ENCODE peak calls at places on chromosomes 7 and 10, in nine cellular contexts. E is astrocyte of the cerebellum; N is K562; W is choroid plexus epithelial cell; I is left lung; K is CD8-positive, alpha-beta T cell; B is upper lobe of right lung; S is HL-60; F is cardiac muscle cell. X is an unnamed sample.

GRCh38 chr10:49518982-49519578 is 19.8 kb downstream of the ERCC6 start:
- DNase-seq in E (peak; percentile 34), N (peak; percentile 71), W (peak; percentile 77), I (no peak), K (no peak), B (no peak), S (no peak), F (peak; percentile 55), X (no peak)

GRCh38 chr7:98034044-98035035 is 44.3 kb upstream of the OCM2 start:
- DNase-seq in E (no peak), N (no peak), W (peak; percentile 8), I (no peak), K (no peak), B (no peak), S (no peak), F (peak; percentile 18), X (no peak)

GRCh38 chr7:131027287-131027773 is 293.3 kb upstream of the KLF14 start:
- DNase-seq in E (no peak), N (no peak), W (peak; percentile 79), I (no peak), K (no peak), B (no peak), S (peak; percentile 68), F (no peak), X (peak; percentile 85)

GRCh38 chr10:46307281-46308112 is 20.7 kb downstream of the ANTXRL start:
- DNase-seq in E (no peak), N (no peak), W (no peak), I (peak; percentile 19), K (no peak), B (peak; percentile 45), S (no peak), F (no peak), X (no peak)

GRCh38 chr7:149580328-149580727 is 82.7 kb upstream of the ZNF746 start:
- DNase-seq in E (no peak), N (no peak), W (no peak), I (no peak), K (no peak), B (no peak), S (no peak), F (no peak), X (no peak)

GRCh38 chr7:127474457-127474856 is 81.9 kb upstream of the ZNF800 start:
- DNase-seq in E (no peak), N (no peak), W (peak; percentile 21), I (no peak), K (no peak), B (no peak), S (no peak), F (peak; percentile 60), X (peak; percentile 2)

GRCh38 chr7:145168879-145169278 is 333.0 kb upstream of the TPK1 start:
- DNase-seq in E (no peak), N (no peak), W (no peak), I (no peak), K (no peak), B (no peak), S (no peak), F (no peak), X (no peak)

GRCh38 chr7:104039363-104039762 is 49.9 kb upstream of the RELN start:
- DNase-seq in E (no peak), N (peak; percentile 29), W (no peak), I (no peak), K (no peak), B (no peak), S (no peak), F (no peak), X (no peak)

GRCh38 chr7:34451923-34452322 is 206.1 kb upstream of the NPSR1 start:
- DNase-seq in E (peak; percentile 9), N (no peak), W (peak; percentile 79), I (no peak), K (no peak), B (no peak), S (no peak), F (no peak), X (no peak)

GRCh38 chr10:62384057-62384446 is 9.9 kb downstream of the ZNF365 start:
- DNase-seq in E (peak; percentile 34), N (peak; percentile 19), W (peak; percentile 19), I (no peak), K (peak; percentile 52), B (no peak), S (peak; percentile 3), F (no peak), X (peak; percentile 77)

GRCh38 chr7:114722562-114722961 is 199.3 kb upstream of the MDFIC start:
- DNase-seq in E (no peak), N (no peak), W (no peak), I (no peak), K (no peak), B (no peak), S (no peak), F (no peak), X (no peak)

GRCh38 chr10:13707156-13707881 is 120.6 kb downstream of the PRPF18 start:
- DNase-seq in E (peak; percentile 95), N (peak; percentile 84), W (peak; percentile 82), I (peak; percentile 78), K (no peak), B (peak; percentile 75), S (no peak), F (peak; percentile 74), X (peak; percentile 84)

DNA sequence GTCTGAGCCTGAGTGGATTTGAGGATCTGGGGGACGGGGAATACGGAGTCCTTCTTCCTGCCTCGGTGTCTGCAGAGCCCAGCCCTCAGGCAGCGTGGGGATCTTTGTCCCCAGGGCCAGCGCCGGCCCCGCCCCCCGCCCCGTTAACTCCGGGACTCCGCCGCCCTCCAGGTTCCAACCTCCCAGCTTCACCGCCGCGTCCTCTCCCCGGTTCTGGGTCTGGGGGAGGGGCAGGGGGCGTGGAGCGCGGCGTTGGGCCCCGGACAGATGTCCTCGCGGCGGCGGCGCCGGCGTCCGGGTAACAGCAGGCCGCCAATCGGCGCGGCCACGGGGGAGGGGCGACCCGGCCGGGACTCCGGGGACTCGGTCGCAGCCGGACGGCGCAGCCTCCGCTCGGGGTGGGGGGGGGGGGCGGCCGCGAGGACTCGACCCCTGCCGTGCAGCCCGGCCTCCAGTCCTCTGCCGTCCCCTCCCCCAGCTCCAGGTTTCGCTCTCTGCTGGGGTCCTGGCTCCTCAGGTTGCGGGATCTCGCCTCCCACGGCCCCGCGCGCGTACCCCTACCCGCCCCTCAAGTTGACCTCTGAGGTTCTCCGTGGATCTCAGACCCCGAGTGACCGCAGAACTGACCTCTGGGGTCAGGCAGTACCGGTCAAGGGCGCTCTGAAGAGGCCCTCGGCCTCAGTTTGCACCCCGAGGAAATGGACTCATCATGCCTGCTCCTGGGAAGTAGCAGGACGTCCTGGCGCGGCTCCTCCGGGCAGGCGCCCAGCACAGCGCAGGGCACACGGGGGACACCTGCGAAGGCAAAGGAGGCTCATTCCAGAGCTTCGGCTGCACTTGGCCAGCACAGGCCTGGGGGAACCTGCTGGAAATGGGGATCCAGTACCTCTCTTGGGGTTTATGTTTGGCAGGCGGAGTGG is 2.3 kb upstream of the ELFN1 start:
- DNase-seq in E (no peak), N (no peak), W (no peak), I (peak; percentile 25), K (no peak), B (peak; percentile 57), S (no peak), F (peak; percentile 80), X (no peak)
- H3K4me3 ChIP-seq in E (peak overlapping the region; percentile 15), N (no peak overlapping the region), W (no peak overlapping the region), I (peak overlapping the region; percentile 35), K (peak overlapping the region; percentile 45), B (peak overlapping the region; percentile 50), S (no peak overlapping the region), F (peak overlapping the region; percentile 68), X (peak overlapping the region; percentile 1)

DNA sequence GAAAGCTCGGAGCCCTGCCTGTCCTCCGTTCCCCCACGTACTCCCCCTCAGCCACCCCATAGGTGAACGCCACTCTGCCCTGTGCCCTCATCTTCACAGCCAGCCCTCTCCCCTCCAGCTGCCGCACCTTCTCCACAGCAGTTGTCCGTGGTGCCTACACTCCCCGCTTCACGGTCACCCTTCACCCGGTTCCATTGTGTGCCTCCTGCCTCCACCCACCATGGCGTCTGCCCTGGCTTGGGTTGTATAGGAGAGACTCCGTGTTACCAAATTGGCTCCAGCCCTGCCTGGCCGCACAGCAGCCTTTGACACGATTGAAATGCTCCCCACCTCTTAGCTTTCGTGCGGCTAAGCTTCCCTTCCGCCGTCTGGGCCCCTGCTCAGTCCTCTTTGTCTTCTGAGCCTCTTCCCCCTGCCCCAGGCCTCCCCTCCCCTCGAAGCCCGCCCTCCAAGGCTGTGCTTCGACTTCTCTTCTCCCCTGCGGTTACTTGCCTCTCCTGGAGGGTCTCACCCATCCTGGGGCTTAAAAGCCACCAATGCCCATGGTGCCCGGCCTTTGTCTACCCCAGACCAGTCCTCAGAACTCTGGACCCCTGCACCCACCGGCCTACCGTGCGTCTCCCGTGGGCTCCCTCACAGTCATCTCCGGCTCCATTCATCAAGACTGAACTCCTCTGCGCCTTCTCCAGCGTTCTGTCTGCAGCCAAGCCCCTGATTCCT is 18.4 kb upstream of the NODAL start:
- DNase-seq in E (no peak), N (no peak), W (no peak), I (no peak), K (no peak), B (no peak), S (no peak), F (no peak), X (no peak)
- TF ChIP-seq CTCF in E (no peak), N (no peak), W (no peak), I (no peak), K (no peak), B (no peak), S (no peak), F (no peak), X (no peak)

DNA sequence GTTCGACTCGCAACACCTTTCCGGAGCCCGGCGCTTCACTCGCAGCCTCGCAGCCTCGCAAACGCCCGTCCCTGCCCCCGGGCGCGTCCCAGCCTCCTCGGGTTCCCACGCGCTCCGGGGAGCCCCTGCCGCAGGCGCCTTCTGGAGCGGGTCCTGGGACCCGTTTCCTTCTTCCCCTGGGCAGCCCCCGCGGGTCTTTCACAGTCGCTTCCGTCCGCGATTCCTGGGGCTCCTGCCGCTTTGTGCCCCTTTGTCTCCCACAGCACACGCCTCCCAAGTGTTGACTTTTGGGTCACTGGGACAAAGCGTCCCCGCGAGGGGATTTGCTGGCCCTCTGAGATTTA is 140.7 kb downstream of the DYNC2I1 start:
- DNase-seq in E (no peak), N (no peak), W (no peak), I (no peak), K (no peak), B (no peak), S (no peak), F (no peak), X (no peak)
- H3K4me3 ChIP-seq in E (no peak overlapping the region), N (no peak overlapping the region), W (no peak overlapping the region), I (no peak overlapping the region), K (no peak overlapping the region), B (no peak overlapping the region), S (no peak overlapping the region), F (no peak overlapping the region), X (no peak overlapping the region)

GRCh38 chr10:81817611-81818160 is 57.3 kb upstream of the NRG3 start:
- DNase-seq in E (no peak), N (no peak), W (no peak), I (peak; percentile 36), K (no peak), B (peak; percentile 64), S (no peak), F (no peak), X (no peak)

GRCh38 chr10:81814842-81815241 is 60.2 kb upstream of the NRG3 start:
- DNase-seq in E (no peak), N (no peak), W (peak; percentile 4), I (no peak), K (no peak), B (no peak), S (no peak), F (no peak), X (no peak)

DNA sequence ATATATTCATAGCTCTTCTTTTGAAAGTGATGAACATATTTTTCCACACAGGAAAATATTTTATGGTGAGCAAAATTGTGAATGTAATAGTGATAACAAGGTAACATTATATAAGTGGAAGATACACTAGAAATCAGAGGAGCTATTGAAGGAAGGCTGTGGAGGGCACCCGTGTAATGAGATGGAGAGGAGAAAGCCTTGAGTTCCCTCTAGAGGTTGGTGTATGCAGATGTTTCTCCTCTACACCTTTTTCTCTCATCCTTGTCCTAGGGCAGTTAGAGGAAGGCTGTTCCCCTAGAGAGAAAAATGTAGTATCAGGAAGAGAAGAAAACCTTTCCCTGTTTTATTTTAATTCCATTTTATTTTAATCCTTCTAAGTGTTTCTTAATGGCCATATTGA is 54.6 kb upstream of the NRG3 start:
- DNase-seq in E (no peak), N (no peak), W (peak; percentile 27), I (no peak), K (no peak), B (no peak), S (no peak), F (peak; percentile 47), X (no peak)
- TF ChIP-seq CTCF in E (no peak), N (no peak), W (peak; percentile 39), I (no peak), K (no peak), B (peak; percentile 21), S (no peak), F (no peak), X (no peak)